ENCODE peak calls at places on chromosome 5, in seven cellular contexts. One of them, this sample, is unnamed. For H3K9me3, the result is how much of the 10 kb centered on the place peaks cover.

GRCh38 chr5:158139161-158139560 is 280.2 kb upstream of the CLINT1 start:
- DNase-seq in spleen: no peak
- DNase-seq in A549: no peak
- DNase-seq in heart left ventricle: no peak
- DNase-seq in IMR-90: no peak
- DNase-seq in prostate gland: no peak
- DNase-seq in stomach: no peak
- DNase-seq in this sample: no peak

GRCh38 chr5:174617910-174618309 is 106.5 kb upstream of the MSX2 start:
- DNase-seq in spleen: no peak
- DNase-seq in A549: no peak
- DNase-seq in heart left ventricle: no peak
- DNase-seq in IMR-90: no peak
- DNase-seq in prostate gland: no peak
- DNase-seq in stomach: no peak
- DNase-seq in this sample: no peak

GRCh38 chr5:141260458-141261237 is 15.5 kb downstream of the PCDHB15 start:
- DNase-seq in spleen: no peak
- DNase-seq in A549: no peak
- DNase-seq in heart left ventricle: no peak
- DNase-seq in IMR-90: peak
- DNase-seq in prostate gland: no peak
- DNase-seq in stomach: no peak
- DNase-seq in this sample: no peak

GRCh38 chr5:141641634-141642278 is 5.0 kb downstream of the RELL2 start:
- DNase-seq in spleen: no peak
- DNase-seq in A549: peak
- DNase-seq in heart left ventricle: no peak
- DNase-seq in IMR-90: peak
- DNase-seq in prostate gland: no peak
- DNase-seq in stomach: no peak
- DNase-seq in this sample: no peak

GRCh38 chr5:138596105-138596987 is 21.1 kb upstream of the HSPA9 start:
- DNase-seq in spleen: no peak
- DNase-seq in A549: no peak
- DNase-seq in heart left ventricle: no peak
- DNase-seq in IMR-90: no peak
- DNase-seq in prostate gland: no peak
- DNase-seq in stomach: no peak
- DNase-seq in this sample: no peak

GRCh38 chr5:63831381-63831780 is 130.9 kb downstream of the HTR1A start:
- DNase-seq in spleen: no peak
- DNase-seq in A549: no peak
- DNase-seq in heart left ventricle: no peak
- DNase-seq in IMR-90: no peak
- DNase-seq in prostate gland: no peak
- DNase-seq in stomach: no peak
- DNase-seq in this sample: no peak

GRCh38 chr5:135489466-135490244 is 37.5 kb upstream of the TIFAB start:
- DNase-seq in spleen: no peak
- DNase-seq in A549: no peak
- DNase-seq in heart left ventricle: no peak
- DNase-seq in IMR-90: no peak
- DNase-seq in prostate gland: no peak
- DNase-seq in stomach: no peak
- DNase-seq in this sample: no peak

GRCh38 chr5:99054972-99055371 is 126.2 kb upstream of the CHD1 start:
- DNase-seq in spleen: no peak
- DNase-seq in A549: no peak
- DNase-seq in heart left ventricle: no peak
- DNase-seq in IMR-90: no peak
- DNase-seq in prostate gland: no peak
- DNase-seq in stomach: no peak
- DNase-seq in this sample: no peak

GRCh38 chr5:68171101-68171558 is 44.4 kb upstream of the PIK3R1 start:
- DNase-seq in spleen: no peak
- DNase-seq in A549: no peak
- DNase-seq in heart left ventricle: peak
- DNase-seq in IMR-90: peak
- DNase-seq in prostate gland: peak
- DNase-seq in stomach: peak
- DNase-seq in this sample: peak

GRCh38 chr5:88665750-88666215 is 217.2 kb downstream of the MEF2C start:
- DNase-seq in spleen: no peak
- DNase-seq in A549: no peak
- DNase-seq in heart left ventricle: no peak
- DNase-seq in IMR-90: no peak
- DNase-seq in prostate gland: no peak
- DNase-seq in stomach: no peak
- DNase-seq in this sample: no peak

GRCh38 chr5:54643679-54644078 is 126.1 kb downstream of the SNX18 start:
- DNase-seq in spleen: no peak
- DNase-seq in A549: no peak
- DNase-seq in heart left ventricle: no peak
- DNase-seq in IMR-90: peak
- DNase-seq in prostate gland: no peak
- DNase-seq in stomach: no peak
- DNase-seq in this sample: no peak

GRCh38 chr5:100464418-100464817 is 70.8 kb upstream of the FAM174A start:
- DNase-seq in spleen: no peak
- DNase-seq in A549: no peak
- DNase-seq in heart left ventricle: no peak
- DNase-seq in IMR-90: peak
- DNase-seq in prostate gland: no peak
- DNase-seq in stomach: no peak
- DNase-seq in this sample: no peak

GRCh38 chr5:8517461-8517860 is 648.5 kb downstream of the MTRR start:
- DNase-seq in spleen: no peak
- DNase-seq in A549: no peak
- DNase-seq in heart left ventricle: no peak
- DNase-seq in IMR-90: peak
- DNase-seq in prostate gland: no peak
- DNase-seq in stomach: no peak
- DNase-seq in this sample: no peak

GRCh38 chr5:55903121-55903701 is 52.1 kb downstream of the IL31RA start:
- DNase-seq in spleen: no peak
- DNase-seq in A549: no peak
- DNase-seq in heart left ventricle: no peak
- DNase-seq in IMR-90: peak
- DNase-seq in prostate gland: no peak
- DNase-seq in stomach: no peak
- DNase-seq in this sample: no peak

GRCh38 chr5:38257236-38258036 is 923 bp upstream of the EGFLAM start:
- DNase-seq in spleen: no peak
- DNase-seq in A549: no peak
- DNase-seq in heart left ventricle: no peak
- DNase-seq in IMR-90: no peak
- DNase-seq in prostate gland: no peak
- DNase-seq in stomach: no peak
- DNase-seq in this sample: no peak

GRCh38 chr5:158812381-158812780 is 287.3 kb downstream of the EBF1 start:
- DNase-seq in spleen: peak
- DNase-seq in A549: no peak
- DNase-seq in heart left ventricle: no peak
- DNase-seq in IMR-90: no peak
- DNase-seq in prostate gland: no peak
- DNase-seq in stomach: no peak
- DNase-seq in this sample: no peak

GRCh38 chr5:157607371-157608161 is 32.0 kb upstream of the ADAM19 start:
- DNase-seq in spleen: no peak
- DNase-seq in A549: peak
- DNase-seq in heart left ventricle: no peak
- DNase-seq in IMR-90: peak
- DNase-seq in prostate gland: no peak
- DNase-seq in stomach: no peak
- DNase-seq in this sample: no peak

GRCh38 chr5:38796000-38796738 is 49.6 kb upstream of the OSMR start:
- DNase-seq in spleen: no peak
- DNase-seq in A549: no peak
- DNase-seq in heart left ventricle: no peak
- DNase-seq in IMR-90: peak
- DNase-seq in prostate gland: peak
- DNase-seq in stomach: no peak
- DNase-seq in this sample: peak

GRCh38 chr5:65624025-65624569 is at the start of gene TRIM23:
- DNase-seq in spleen: peak
- DNase-seq in A549: peak
- DNase-seq in heart left ventricle: peak
- DNase-seq in IMR-90: peak
- DNase-seq in prostate gland: peak
- DNase-seq in stomach: peak
- DNase-seq in this sample: peak

GRCh38 chr5:139397921-139398320 is 3.0 kb upstream of the PROB1 start:
- DNase-seq in spleen: peak
- DNase-seq in A549: no peak
- DNase-seq in heart left ventricle: no peak
- DNase-seq in IMR-90: peak
- DNase-seq in prostate gland: no peak
- DNase-seq in stomach: no peak
- DNase-seq in this sample: no peak

GRCh38 chr5:159817262-159818029 is 98.8 kb upstream of the ADRA1B start:
- DNase-seq in spleen: no peak
- DNase-seq in A549: no peak
- DNase-seq in heart left ventricle: no peak
- DNase-seq in IMR-90: peak
- DNase-seq in prostate gland: no peak
- DNase-seq in stomach: no peak
- DNase-seq in this sample: no peak

GRCh38 chr5:152051499-152052454 is 127.1 kb upstream of the GLRA1 start:
- DNase-seq in spleen: no peak
- DNase-seq in A549: no peak
- DNase-seq in heart left ventricle: no peak
- DNase-seq in IMR-90: no peak
- DNase-seq in prostate gland: no peak
- DNase-seq in stomach: no peak
- DNase-seq in this sample: no peak

GRCh38 chr5:129361441-129362025 is 98.6 kb upstream of the ADAMTS19 start:
- DNase-seq in spleen: no peak
- DNase-seq in A549: no peak
- DNase-seq in heart left ventricle: no peak
- DNase-seq in IMR-90: peak
- DNase-seq in prostate gland: no peak
- DNase-seq in stomach: no peak
- DNase-seq in this sample: no peak

GRCh38 chr5:61026004-61026403 is 81.0 kb downstream of the NDUFAF2 start:
- DNase-seq in spleen: no peak
- DNase-seq in A549: no peak
- DNase-seq in heart left ventricle: no peak
- DNase-seq in IMR-90: no peak
- DNase-seq in prostate gland: no peak
- DNase-seq in stomach: no peak
- DNase-seq in this sample: no peak

GRCh38 chr5:55450050-55450765 is 84.6 kb downstream of the PLPP1 start:
- DNase-seq in spleen: no peak
- DNase-seq in A549: no peak
- DNase-seq in heart left ventricle: no peak
- DNase-seq in IMR-90: peak
- DNase-seq in prostate gland: no peak
- DNase-seq in stomach: no peak
- DNase-seq in this sample: no peak

GRCh38 chr5:38447786-38448185 is 108.7 kb downstream of the LIFR start:
- DNase-seq in spleen: no peak
- DNase-seq in A549: no peak
- DNase-seq in heart left ventricle: peak
- DNase-seq in IMR-90: no peak
- DNase-seq in prostate gland: no peak
- DNase-seq in stomach: no peak
- DNase-seq in this sample: no peak

GRCh38 chr5:76403963-76404693 is 1.0 kb downstream of the IQGAP2 start:
- DNase-seq in spleen: peak
- DNase-seq in A549: peak
- DNase-seq in heart left ventricle: peak
- DNase-seq in IMR-90: no peak
- DNase-seq in prostate gland: peak
- DNase-seq in stomach: peak
- DNase-seq in this sample: no peak

GRCh38 chr5:96708600-96708999 is 46.4 kb downstream of the CAST start:
- DNase-seq in spleen: no peak
- DNase-seq in A549: no peak
- DNase-seq in heart left ventricle: no peak
- DNase-seq in IMR-90: no peak
- DNase-seq in prostate gland: no peak
- DNase-seq in stomach: no peak
- DNase-seq in this sample: no peak
- H3K27ac ChIP-seq in spleen: no peak
- H3K27ac ChIP-seq in A549: no peak
- H3K27ac ChIP-seq in heart left ventricle: peak
- H3K27ac ChIP-seq in IMR-90: no peak
- H3K27ac ChIP-seq in prostate gland: no peak
- H3K27ac ChIP-seq in stomach: peak
- H3K27ac ChIP-seq in this sample: peak

GRCh38 chr5:74851026-74851425 is 15.2 kb downstream of the FAM169A start:
- DNase-seq in spleen: no peak
- DNase-seq in A549: no peak
- DNase-seq in heart left ventricle: no peak
- DNase-seq in IMR-90: no peak
- DNase-seq in prostate gland: no peak
- DNase-seq in stomach: no peak
- DNase-seq in this sample: no peak
- TF ChIP-seq POLR2A in spleen: no peak
- TF ChIP-seq POLR2A in A549: no peak
- TF ChIP-seq POLR2A in heart left ventricle: no peak
- TF ChIP-seq POLR2A in IMR-90: no peak
- TF ChIP-seq POLR2A in prostate gland: no peak
- TF ChIP-seq POLR2A in stomach: no peak
- TF ChIP-seq POLR2A in this sample: no peak

GRCh38 chr5:78236046-78236445 is 58.5 kb downstream of the AP3B1 start:
- DNase-seq in spleen: no peak
- DNase-seq in A549: no peak
- DNase-seq in heart left ventricle: no peak
- DNase-seq in IMR-90: peak
- DNase-seq in prostate gland: no peak
- DNase-seq in stomach: no peak
- DNase-seq in this sample: no peak
- H3K9me3 ChIP-seq in spleen: under half
- H3K9me3 ChIP-seq in A549: under half
- H3K9me3 ChIP-seq in heart left ventricle: under half
- H3K9me3 ChIP-seq in IMR-90: under half
- H3K9me3 ChIP-seq in prostate gland: under half
- H3K9me3 ChIP-seq in stomach: under half
- H3K9me3 ChIP-seq in this sample: under half

DNA sequence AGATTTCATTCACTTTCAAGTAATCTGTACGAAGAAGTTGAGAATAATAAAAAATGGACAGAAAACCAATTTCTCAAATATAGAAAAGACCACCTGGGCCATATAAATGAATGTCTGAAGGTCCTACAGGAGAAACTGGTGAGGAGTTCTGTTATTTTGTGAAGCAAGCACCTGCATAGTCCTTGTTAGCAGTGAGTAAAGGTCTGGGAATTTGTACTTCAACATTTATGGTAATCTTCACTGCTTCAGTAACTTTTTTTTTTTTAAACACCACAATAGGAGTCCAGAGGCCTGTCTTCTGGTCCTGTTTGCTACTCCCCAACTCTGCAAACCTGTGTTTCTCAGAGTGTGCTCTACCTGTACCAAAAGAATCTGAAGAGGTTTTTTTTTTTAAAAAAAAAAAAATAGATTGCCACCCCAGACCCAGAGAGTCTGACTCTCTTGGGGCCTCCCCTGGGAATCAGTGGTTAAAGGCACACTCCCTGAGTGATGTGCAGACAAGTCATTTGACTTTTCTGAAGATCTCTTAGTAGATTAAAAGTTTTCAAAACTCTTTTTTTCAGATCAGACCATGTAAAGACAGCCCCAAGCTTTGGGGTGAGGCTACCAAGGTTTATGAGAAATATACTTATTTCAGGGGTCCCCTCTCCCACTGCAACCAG is 55.5 kb downstream of the FAM81B start:
- DNase-seq in spleen: no peak
- DNase-seq in A549: no peak
- DNase-seq in heart left ventricle: no peak
- DNase-seq in IMR-90: peak
- DNase-seq in prostate gland: no peak
- DNase-seq in stomach: no peak
- DNase-seq in this sample: no peak
- H3K27ac ChIP-seq in spleen: no peak
- H3K27ac ChIP-seq in A549: no peak
- H3K27ac ChIP-seq in heart left ventricle: no peak
- H3K27ac ChIP-seq in IMR-90: no peak
- H3K27ac ChIP-seq in prostate gland: no peak
- H3K27ac ChIP-seq in stomach: no peak
- H3K27ac ChIP-seq in this sample: no peak